ENCODE peak calls at places on chromosomes 2 and 18, in eight cellular contexts. T is left ventricle myocardium inferior; H is ureter; F is central memory CD4-positive, alpha-beta T cell; J is fibroblast of the aortic adventitia; N is NAMALWA; Y is activated CD8-positive, alpha-beta memory T cell treated with anti-CD3 and anti-CD28 coated beads for 1 hour; U is CD8-positive, alpha-beta T cell. I is an unnamed sample.

GRCh38 chr2:30127016-30127893 is 19.6 kb upstream of the YPEL5 start:
- DNase-seq in T (no peak), H (no peak), F (no peak), J (peak; percentile 69), N (no peak), Y (no peak), U (no peak), I (peak; percentile 8)

GRCh38 chr2:223460774-223461211 is 141.4 kb downstream of the SCG2 start:
- DNase-seq in T (no peak), H (no peak), F (no peak), J (peak; percentile 70), N (no peak), Y (no peak), U (no peak), I (peak; percentile 49)

GRCh38 chr18:10930078-10930477 is 219.3 kb downstream of the PIEZO2 start:
- DNase-seq in T (no peak), H (no peak), F (no peak), J (no peak), N (no peak), Y (no peak), U (no peak), I (no peak)

GRCh38 chr2:64854773-64855237 is 134.4 kb upstream of the SLC1A4 start:
- DNase-seq in T (no peak), H (no peak), F (no peak), J (peak; percentile 73), N (no peak), Y (no peak), U (no peak), I (no peak)

GRCh38 chr2:165796819-165797530 is 2.9 kb upstream of the GALNT3 start:
- DNase-seq in T (no peak), H (no peak), F (no peak), J (no peak), N (no peak), Y (no peak), U (no peak), I (no peak)

GRCh38 chr2:28577796-28578680 is 82.2 kb downstream of the PLB1 start:
- DNase-seq in T (no peak), H (no peak), F (no peak), J (no peak), N (no peak), Y (no peak), U (no peak), I (no peak)

GRCh38 chr2:230312638-230313037 is 14.4 kb upstream of the SP140L start:
- DNase-seq in T (no peak), H (no peak), F (no peak), J (no peak), N (no peak), Y (no peak), U (no peak), I (no peak)

GRCh38 chr2:74566423-74567085 is 12.0 kb downstream of the DOK1 start:
- DNase-seq in T (no peak), H (no peak), F (no peak), J (peak; percentile 95), N (no peak), Y (no peak), U (no peak), I (no peak)

GRCh38 chr18:21914739-21915319 is 174.2 kb downstream of the MIB1 start:
- DNase-seq in T (no peak), H (no peak), F (no peak), J (peak; percentile 80), N (peak; percentile 49), Y (no peak), U (no peak), I (peak; percentile 81)

GRCh38 chr18:50817898-50818250 is 1.9 kb downstream of the MRO start:
- DNase-seq in T (no peak), H (no peak), F (no peak), J (peak; percentile 74), N (no peak), Y (no peak), U (no peak), I (no peak)

GRCh38 chr2:217996345-217996744 is 6.5 kb downstream of the TNS1 start:
- DNase-seq in T (no peak), H (no peak), F (no peak), J (peak; percentile 93), N (no peak), Y (no peak), U (no peak), I (no peak)

GRCh38 chr2:229363126-229363814 is 92.2 kb upstream of the PID1 start:
- DNase-seq in T (no peak), H (no peak), F (no peak), J (peak; percentile 60), N (no peak), Y (no peak), U (no peak), I (no peak)

I was measured in endothelial cell of umbilical vein.